ENCODE peak calls at places on chromosomes 1 and 21, in ten cellular contexts. V, C, U, G, R, X, N, A, E and P are unnamed samples.
A peak's percentile ranks its signal among the peaks of the same experiment; 100 is the strongest.

GRCh38 chr21:37072239-37072987 is 458 bp downstream of the PIGP start:
- DNase-seq in R (peak; percentile 78), C (no peak), U (peak; percentile 92), N (no peak), A (peak; percentile 50), G (peak; percentile 46), V (peak; percentile 68), X (peak; percentile 89), E (no peak), P (no peak)

GRCh38 chr1:12460911-12461621 is 156.9 kb downstream of the DHRS3 start:
- DNase-seq in V (no peak), A (no peak), C (no peak), G (no peak), E (no peak), R (no peak), U (peak; percentile 88), X (no peak), N (no peak), P (no peak)

GRCh38 chr1:93306920-93307319 is 38.8 kb upstream of the DR1 start:
- DNase-seq in C (no peak), V (no peak), E (no peak), R (no peak), G (no peak), A (no peak), U (no peak), X (no peak), N (no peak), P (no peak)

GRCh38 chr21:15278851-15279250 is 214.1 kb upstream of the NRIP1 start:
- DNase-seq in N (no peak), U (no peak), V (peak; percentile 65), C (no peak), R (no peak), X (no peak), A (no peak), G (no peak), E (no peak), P (no peak)

GRCh38 chr21:46215436-46216131 is 13.0 kb downstream of the LSS start:
- DNase-seq in E (no peak), G (no peak), C (no peak), N (no peak), U (no peak), V (no peak), R (no peak), A (no peak), X (no peak), P (no peak)

GRCh38 chr1:38743184-38743583 is 116.4 kb downstream of the RRAGC start:
- DNase-seq in C (no peak), V (no peak), A (no peak), U (no peak), X (no peak), G (no peak), E (no peak), N (no peak), R (no peak), P (no peak)

GRCh38 chr1:26822737-26823395 is 3.6 kb upstream of the ZDHHC18 start:
- DNase-seq in E (no peak), R (peak; percentile 25), C (peak; percentile 22), U (no peak), G (no peak), A (no peak), V (no peak), X (no peak), N (no peak), P (no peak)

GRCh38 chr1:85933901-85934300 is 222.7 kb downstream of the COL24A1 start:
- DNase-seq in U (peak; percentile 86), C (no peak), N (no peak), R (no peak), A (no peak), V (no peak), G (no peak), E (no peak), X (peak; percentile 45), P (no peak)

GRCh38 chr1:47676311-47677054 is 238.6 kb downstream of the FOXD2 start:
- DNase-seq in C (no peak), N (peak; percentile 2), A (no peak), V (no peak), E (no peak), X (no peak), U (no peak), G (no peak), R (no peak), P (no peak)

GRCh38 chr1:147568551-147568950 is 27.2 kb downstream of the BCL9 start:
- DNase-seq in G (no peak), C (no peak), V (peak; percentile 95), U (no peak), E (no peak), N (no peak), X (no peak), R (no peak), A (no peak), P (no peak)
- H3K4me1 ChIP-seq in G (no peaks in the 10 kb centered on the region), C (no peaks in the 10 kb centered on the region), V (no peaks in the 10 kb centered on the region), U (no peaks in the 10 kb centered on the region), E (no peaks in the 10 kb centered on the region), N (no peaks in the 10 kb centered on the region), X (no peaks in the 10 kb centered on the region), R (no peaks in the 10 kb centered on the region), A (peaks cover 13% of the 10 kb centered on the region), P (no peaks in the 10 kb centered on the region)

GRCh38 chr1:59076612-59077011 is 220.3 kb upstream of the FGGY start:
- DNase-seq in C (peak; percentile 2), V (no peak), U (no peak), N (no peak), G (no peak), E (no peak), X (peak; percentile 40), R (no peak), A (no peak), P (no peak)

GRCh38 chr1:59075021-59075420 is 221.9 kb upstream of the FGGY start:
- DNase-seq in V (no peak), R (no peak), G (no peak), U (no peak), C (no peak), E (no peak), X (no peak), N (no peak), A (no peak), P (no peak)

GRCh38 chr1:59071289-59071688 is 225.6 kb upstream of the FGGY start:
- DNase-seq in V (no peak), N (no peak), U (no peak), C (no peak), X (no peak), R (peak; percentile 57), G (no peak), A (no peak), E (no peak), P (no peak)

GRCh38 chr1:59072017-59072947 is 224.6 kb upstream of the FGGY start:
- DNase-seq in G (no peak), N (no peak), R (no peak), E (no peak), U (peak; percentile 39), A (no peak), X (no peak), V (no peak), C (peak; percentile 7), P (no peak)

DNA sequence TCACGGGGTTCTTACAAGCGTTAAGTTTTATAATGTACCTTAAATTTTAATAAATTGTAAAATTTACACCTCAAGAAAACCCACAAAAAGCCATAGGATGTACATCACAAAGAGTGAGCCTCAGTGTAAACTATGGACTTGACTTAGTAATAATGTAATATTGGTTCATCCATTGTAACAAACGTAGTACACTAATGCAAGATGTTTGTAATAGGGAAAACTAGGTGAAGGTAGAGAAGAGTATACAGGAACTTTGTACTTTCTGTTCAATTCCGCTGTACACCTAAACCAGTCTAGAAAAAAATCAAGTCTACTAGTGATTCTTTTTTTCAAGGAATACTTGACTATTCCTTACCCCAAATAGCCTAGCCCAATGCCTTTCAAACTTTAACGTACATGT is 222.3 kb upstream of the FGGY start:
- DNase-seq in C (no peak), R (no peak), V (no peak), E (no peak), U (no peak), G (no peak), A (no peak), N (no peak), X (no peak), P (no peak)
- H3K4me1 ChIP-seq in C (no peaks in the 10 kb centered on the region), R (no peaks in the 10 kb centered on the region), V (peaks cover 5% of the 10 kb centered on the region), E (peaks cover 36% of the 10 kb centered on the region), U (no peaks in the 10 kb centered on the region), G (no peaks in the 10 kb centered on the region), A (no peaks in the 10 kb centered on the region), N (peaks cover 1% of the 10 kb centered on the region), X (peaks cover 10% of the 10 kb centered on the region), P (peaks cover 10% of the 10 kb centered on the region)

GRCh38 chr1:156485984-156486383 is 14.6 kb downstream of the MEF2D start:
- DNase-seq in E (no peak), N (no peak), G (no peak), X (no peak), V (no peak), U (no peak), R (no peak), A (no peak), C (no peak), P (no peak)

GRCh38 chr1:156486421-156487344 is 13.9 kb downstream of the MEF2D start:
- DNase-seq in E (no peak), U (no peak), C (no peak), N (no peak), X (no peak), A (peak; percentile 11), R (no peak), G (no peak), V (no peak), P (no peak)

GRCh38 chr1:156489166-156489934 is 11.2 kb downstream of the MEF2D start:
- DNase-seq in X (peak; percentile 51), U (no peak), E (no peak), V (no peak), C (peak; percentile 67), A (no peak), N (no peak), G (no peak), R (no peak), P (no peak)

GRCh38 chr1:156488566-156489165 is 11.9 kb downstream of the MEF2D start:
- DNase-seq in C (peak; percentile 45), R (no peak), E (no peak), G (no peak), X (no peak), N (no peak), A (peak; percentile 78), U (no peak), V (peak; percentile 47), P (no peak)

GRCh38 chr1:156487862-156488261 is 12.7 kb downstream of the MEF2D start:
- DNase-seq in E (no peak), X (no peak), C (no peak), N (no peak), G (no peak), U (no peak), R (no peak), A (peak; percentile 47), V (peak; percentile 33), P (no peak)
- H3K4me1 ChIP-seq in E (peaks cover 86% of the 10 kb centered on the region), X (peaks cover 42% of the 10 kb centered on the region), C (peaks cover 93% of the 10 kb centered on the region), N (peaks cover 85% of the 10 kb centered on the region), G (peaks cover 100% of the 10 kb centered on the region), U (peaks cover 35% of the 10 kb centered on the region), R (peaks cover 15% of the 10 kb centered on the region), A (peaks cover 42% of the 10 kb centered on the region), V (peaks cover 35% of the 10 kb centered on the region), P (no peaks in the 10 kb centered on the region)

DNA sequence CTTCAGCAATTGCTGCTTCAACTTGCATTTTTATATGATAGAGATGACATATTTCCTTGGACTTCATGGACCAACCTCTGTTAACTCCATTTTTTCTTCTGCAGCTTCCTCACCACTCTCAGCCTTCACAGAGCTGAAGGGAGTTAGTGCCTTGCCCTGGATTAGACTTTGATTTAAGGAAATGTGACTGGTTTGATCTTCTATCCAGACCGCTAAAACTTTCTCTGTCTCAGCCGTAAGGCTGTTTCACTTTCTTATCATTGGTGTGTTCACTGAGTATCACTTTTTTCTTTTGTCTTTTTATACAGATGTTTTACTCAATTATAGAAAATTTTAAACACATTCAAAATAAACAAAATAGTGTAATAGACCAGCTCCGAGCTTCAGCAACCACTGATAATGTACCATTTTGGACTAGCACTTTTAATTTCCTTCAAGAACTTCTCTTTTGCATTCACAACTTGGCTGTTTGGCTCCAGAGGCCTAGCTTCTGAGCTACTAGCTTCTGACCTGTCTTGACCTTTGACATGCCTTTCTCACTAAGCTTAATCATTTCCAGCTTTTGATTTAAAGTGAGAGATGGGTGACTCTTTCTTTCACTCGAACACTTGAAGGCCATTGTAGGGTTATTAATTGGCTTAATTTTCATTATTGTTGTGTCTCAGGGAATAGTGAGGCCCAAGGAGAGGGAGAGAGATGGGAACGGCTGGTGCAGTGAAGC is 9.3 kb downstream of the NEK7 start:
- DNase-seq in E (no peak), N (no peak), C (no peak), X (no peak), U (no peak), R (peak; percentile 76), G (no peak), A (no peak), V (no peak), P (no peak)
- H3K4me1 ChIP-seq in E (peaks cover 81% of the 10 kb centered on the region), N (peaks cover 82% of the 10 kb centered on the region), C (peaks cover 52% of the 10 kb centered on the region), X (peaks cover 87% of the 10 kb centered on the region), U (no peaks in the 10 kb centered on the region), R (peaks cover 11% of the 10 kb centered on the region), G (peaks cover 62% of the 10 kb centered on the region), A (peaks cover 4% of the 10 kb centered on the region), V (peaks cover 2% of the 10 kb centered on the region), P (peaks cover 51% of the 10 kb centered on the region)